ENCODE peak calls at places on chromosomes 13 and 19, in six cellular contexts. One of them, this sample, is unnamed.

GRCh38 chr13:31835932-31836331 is 96.6 kb downstream of the RXFP2 start:
- DNase-seq in ecto neural progenitor cell: no peak
- DNase-seq in SW480: no peak
- DNase-seq in AG09309: peak
- DNase-seq in A172: peak
- DNase-seq in brain microvascular endothelial cell: peak
- DNase-seq in this sample: peak

GRCh38 chr19:41928754-41929535 is 696 bp upstream of the ERFL start:
- DNase-seq in ecto neural progenitor cell: no peak
- DNase-seq in SW480: peak
- DNase-seq in AG09309: no peak
- DNase-seq in A172: no peak
- DNase-seq in brain microvascular endothelial cell: no peak
- DNase-seq in this sample: no peak

GRCh38 chr13:114071441-114071840 is 61.0 kb downstream of the RASA3 start:
- DNase-seq in ecto neural progenitor cell: peak
- DNase-seq in SW480: no peak
- DNase-seq in AG09309: no peak
- DNase-seq in A172: no peak
- DNase-seq in brain microvascular endothelial cell: no peak
- DNase-seq in this sample: no peak

GRCh38 chr19:42420055-42420544 is 7.1 kb downstream of the LIPE start:
- DNase-seq in ecto neural progenitor cell: no peak
- DNase-seq in SW480: peak
- DNase-seq in AG09309: no peak
- DNase-seq in A172: peak
- DNase-seq in brain microvascular endothelial cell: peak
- DNase-seq in this sample: peak

GRCh38 chr19:50489461-50490011 is 12.9 kb upstream of the GARIN5A start:
- DNase-seq in ecto neural progenitor cell: peak
- DNase-seq in SW480: no peak
- DNase-seq in AG09309: no peak
- DNase-seq in A172: no peak
- DNase-seq in brain microvascular endothelial cell: no peak
- DNase-seq in this sample: no peak

GRCh38 chr13:106536244-106537034 is 977 bp upstream of the EFNB2 start:
- DNase-seq in ecto neural progenitor cell: peak
- DNase-seq in SW480: peak
- DNase-seq in AG09309: no peak
- DNase-seq in A172: peak
- DNase-seq in brain microvascular endothelial cell: peak
- DNase-seq in this sample: peak

GRCh38 chr13:21079761-21080730 is 18.7 kb upstream of the LATS2 start:
- DNase-seq in ecto neural progenitor cell: no peak
- DNase-seq in SW480: no peak
- DNase-seq in AG09309: peak
- DNase-seq in A172: peak
- DNase-seq in brain microvascular endothelial cell: peak
- DNase-seq in this sample: peak

GRCh38 chr19:34766386-34766785 is 6.6 kb downstream of the ZNF599 start:
- DNase-seq in ecto neural progenitor cell: no peak
- DNase-seq in SW480: no peak
- DNase-seq in AG09309: no peak
- DNase-seq in A172: no peak
- DNase-seq in brain microvascular endothelial cell: peak
- DNase-seq in this sample: peak

GRCh38 chr13:26557393-26558073 is at the start of gene WASF3:
- DNase-seq in ecto neural progenitor cell: peak
- DNase-seq in SW480: peak
- DNase-seq in AG09309: peak
- DNase-seq in A172: peak
- DNase-seq in brain microvascular endothelial cell: peak
- DNase-seq in this sample: peak

GRCh38 chr13:102203718-102204117 is 198.1 kb downstream of the FGF14 start:
- DNase-seq in ecto neural progenitor cell: no peak
- DNase-seq in SW480: no peak
- DNase-seq in AG09309: no peak
- DNase-seq in A172: no peak
- DNase-seq in brain microvascular endothelial cell: no peak
- DNase-seq in this sample: no peak

GRCh38 chr19:46786236-46787039 is 2.0 kb downstream of the SLC1A5 start:
- DNase-seq in ecto neural progenitor cell: peak
- DNase-seq in SW480: peak
- DNase-seq in AG09309: peak
- DNase-seq in A172: peak
- DNase-seq in brain microvascular endothelial cell: peak
- DNase-seq in this sample: peak

GRCh38 chr19:15108145-15108844 is 1.1 kb downstream of the SYDE1 start:
- DNase-seq in ecto neural progenitor cell: no peak
- DNase-seq in SW480: no peak
- DNase-seq in AG09309: no peak
- DNase-seq in A172: no peak
- DNase-seq in brain microvascular endothelial cell: no peak
- DNase-seq in this sample: no peak

GRCh38 chr13:64688893-64689677 is 2541.1 kb downstream of the PCDH9 start:
- DNase-seq in ecto neural progenitor cell: no peak
- DNase-seq in SW480: no peak
- DNase-seq in AG09309: no peak
- DNase-seq in A172: peak
- DNase-seq in brain microvascular endothelial cell: peak
- DNase-seq in this sample: peak

GRCh38 chr19:53945441-53945840 is 17.3 kb upstream of the CACNG8 start:
- DNase-seq in ecto neural progenitor cell: no peak
- DNase-seq in SW480: peak
- DNase-seq in AG09309: no peak
- DNase-seq in A172: peak
- DNase-seq in brain microvascular endothelial cell: peak
- DNase-seq in this sample: peak

GRCh38 chr13:42361701-42362100 is 89.7 kb downstream of the AKAP11 start:
- DNase-seq in ecto neural progenitor cell: no peak
- DNase-seq in SW480: no peak
- DNase-seq in AG09309: no peak
- DNase-seq in A172: no peak
- DNase-seq in brain microvascular endothelial cell: no peak
- DNase-seq in this sample: no peak

GRCh38 chr13:98301721-98302120 is 124.7 kb upstream of the RNF113B start:
- DNase-seq in ecto neural progenitor cell: no peak
- DNase-seq in SW480: peak
- DNase-seq in AG09309: no peak
- DNase-seq in A172: no peak
- DNase-seq in brain microvascular endothelial cell: no peak
- DNase-seq in this sample: no peak

GRCh38 chr19:8569066-8569761 is 8.0 kb downstream of the MYO1F start:
- DNase-seq in ecto neural progenitor cell: no peak
- DNase-seq in SW480: peak
- DNase-seq in AG09309: peak
- DNase-seq in A172: peak
- DNase-seq in brain microvascular endothelial cell: peak
- DNase-seq in this sample: peak

GRCh38 chr13:40910324-40911050 is 108.6 kb downstream of the ELF1 start:
- DNase-seq in ecto neural progenitor cell: no peak
- DNase-seq in SW480: no peak
- DNase-seq in AG09309: no peak
- DNase-seq in A172: no peak
- DNase-seq in brain microvascular endothelial cell: peak
- DNase-seq in this sample: peak

GRCh38 chr13:33375421-33375820 is 89.9 kb upstream of the STARD13 start:
- DNase-seq in ecto neural progenitor cell: no peak
- DNase-seq in SW480: no peak
- DNase-seq in AG09309: no peak
- DNase-seq in A172: no peak
- DNase-seq in brain microvascular endothelial cell: no peak
- DNase-seq in this sample: no peak

GRCh38 chr19:16160943-16161560 is 12.3 kb downstream of the CIB3 start:
- DNase-seq in ecto neural progenitor cell: no peak
- DNase-seq in SW480: peak
- DNase-seq in AG09309: peak
- DNase-seq in A172: peak
- DNase-seq in brain microvascular endothelial cell: peak
- DNase-seq in this sample: peak

GRCh38 chr13:31380728-31381127 is 181.0 kb downstream of the B3GLCT start:
- DNase-seq in ecto neural progenitor cell: no peak
- DNase-seq in SW480: no peak
- DNase-seq in AG09309: no peak
- DNase-seq in A172: no peak
- DNase-seq in brain microvascular endothelial cell: no peak
- DNase-seq in this sample: no peak

GRCh38 chr19:45769821-45770191 is 754 bp upstream of the SIX5 start:
- DNase-seq in ecto neural progenitor cell: no peak
- DNase-seq in SW480: no peak
- DNase-seq in AG09309: no peak
- DNase-seq in A172: peak
- DNase-seq in brain microvascular endothelial cell: peak
- DNase-seq in this sample: peak

GRCh38 chr13:41501281-41501680 is 43.9 kb downstream of the RGCC start:
- DNase-seq in ecto neural progenitor cell: no peak
- DNase-seq in SW480: no peak
- DNase-seq in AG09309: no peak
- DNase-seq in A172: no peak
- DNase-seq in brain microvascular endothelial cell: no peak
- DNase-seq in this sample: no peak